ENCODE peak calls at places on chromosome 10, in six cellular contexts. One of them, this sample, is unnamed.

GRCh38 chr10:43398939-43399871 is 9.8 kb downstream of the HNRNPF start:
- DNase-seq in A549: no peak
- DNase-seq in IMR-90: peak; percentile 72
- DNase-seq in HEK293T: no peak
- DNase-seq in head of caudate nucleus: no peak
- DNase-seq in T-helper 2 cell: no peak
- DNase-seq in this sample: no peak

GRCh38 chr10:79007037-79007842 is 61.5 kb upstream of the ZMIZ1 start:
- DNase-seq in A549: no peak
- DNase-seq in IMR-90: no peak
- DNase-seq in HEK293T: no peak
- DNase-seq in head of caudate nucleus: no peak
- DNase-seq in T-helper 2 cell: no peak
- DNase-seq in this sample: no peak

GRCh38 chr10:13788701-13789447 is 202.1 kb downstream of the PRPF18 start:
- DNase-seq in A549: no peak
- DNase-seq in IMR-90: peak; percentile 68
- DNase-seq in HEK293T: no peak
- DNase-seq in head of caudate nucleus: peak; percentile 32
- DNase-seq in T-helper 2 cell: peak; percentile 33
- DNase-seq in this sample: peak; percentile 92

GRCh38 chr10:2839081-2839725 is 228.1 kb upstream of the PFKP start:
- DNase-seq in A549: peak; percentile 56
- DNase-seq in IMR-90: peak; percentile 6
- DNase-seq in HEK293T: peak; percentile 74
- DNase-seq in head of caudate nucleus: no peak
- DNase-seq in T-helper 2 cell: no peak
- DNase-seq in this sample: peak; percentile 69

GRCh38 chr10:6558272-6558671 is 21.8 kb downstream of the PRKCQ start:
- DNase-seq in A549: no peak
- DNase-seq in IMR-90: no peak
- DNase-seq in HEK293T: no peak
- DNase-seq in head of caudate nucleus: no peak
- DNase-seq in T-helper 2 cell: peak; percentile 61
- DNase-seq in this sample: no peak

GRCh38 chr10:26198119-26198518 is 18.5 kb upstream of the GAD2 start:
- DNase-seq in A549: no peak
- DNase-seq in IMR-90: no peak
- DNase-seq in HEK293T: no peak
- DNase-seq in head of caudate nucleus: no peak
- DNase-seq in T-helper 2 cell: no peak
- DNase-seq in this sample: no peak

GRCh38 chr10:129658673-129659072 is 191.6 kb downstream of the MGMT start:
- DNase-seq in A549: no peak
- DNase-seq in IMR-90: no peak
- DNase-seq in HEK293T: peak; percentile 51
- DNase-seq in head of caudate nucleus: no peak
- DNase-seq in T-helper 2 cell: no peak
- DNase-seq in this sample: no peak

GRCh38 chr10:78864761-78865517 is 203.8 kb upstream of the ZMIZ1 start:
- DNase-seq in A549: no peak
- DNase-seq in IMR-90: no peak
- DNase-seq in HEK293T: no peak
- DNase-seq in head of caudate nucleus: no peak
- DNase-seq in T-helper 2 cell: no peak
- DNase-seq in this sample: no peak

GRCh38 chr10:12772797-12773587 is 228.5 kb downstream of the CCDC3 start:
- DNase-seq in A549: no peak
- DNase-seq in IMR-90: no peak
- DNase-seq in HEK293T: no peak
- DNase-seq in head of caudate nucleus: no peak
- DNase-seq in T-helper 2 cell: no peak
- DNase-seq in this sample: no peak

GRCh38 chr10:98267069-98267893 is 713 bp downstream of the LOXL4 start:
- DNase-seq in A549: no peak
- DNase-seq in IMR-90: no peak
- DNase-seq in HEK293T: no peak
- DNase-seq in head of caudate nucleus: no peak
- DNase-seq in T-helper 2 cell: no peak
- DNase-seq in this sample: no peak

GRCh38 chr10:96719850-96720421 is 378 bp downstream of the PIK3AP1 start:
- DNase-seq in A549: peak; percentile 57
- DNase-seq in IMR-90: no peak
- DNase-seq in HEK293T: peak; percentile 80
- DNase-seq in head of caudate nucleus: peak; percentile 15
- DNase-seq in T-helper 2 cell: peak; percentile 49
- DNase-seq in this sample: peak; percentile 89

This sample was measured in right cardiac atrium.